ENCODE peak calls at places on chromosomes 12 and 14, in ten cellular contexts. U is colonic mucosa, L is suprapubic skin, D is psoas muscle, E is spleen, R is Peyer's patch, A is choroid plexus epithelial cell, T is cardiac muscle cell, K is hepatocyte, Y is PC-9. F is an unnamed sample.

GRCh38 chr14:74516451-74517155 is 23.0 kb downstream of the ISCA2 start:
- DNase-seq in R (no peak), A (peak; percentile 24), K (peak; percentile 50), U (no peak), T (no peak), D (no peak), E (peak; percentile 75), Y (no peak), L (no peak), F (peak; percentile 78)

GRCh38 chr14:48127674-48128073 is 452.3 kb upstream of the MDGA2 start:
- DNase-seq in R (no peak), K (no peak), T (no peak), L (no peak), U (no peak), D (no peak), E (no peak), Y (no peak), A (no peak), F (no peak)

GRCh38 chr14:95242870-95243269 is 76.8 kb downstream of the CLMN start:
- DNase-seq in K (no peak), A (no peak), Y (no peak), D (no peak), T (no peak), E (no peak), R (no peak), L (no peak), U (no peak), F (no peak)

GRCh38 chr14:39268393-39268792 is 34.7 kb downstream of the MIA2 start:
- DNase-seq in R (no peak), T (peak; percentile 22), Y (no peak), D (no peak), L (no peak), A (peak; percentile 28), E (no peak), K (peak; percentile 10), U (no peak), F (peak; percentile 37)

GRCh38 chr14:91387996-91388395 is 29.6 kb downstream of the CCDC88C start:
- DNase-seq in A (no peak), T (no peak), U (no peak), L (no peak), R (no peak), E (no peak), Y (no peak), K (no peak), D (no peak), F (no peak)

GRCh38 chr12:132116709-132117557 is 27.2 kb downstream of the DDX51 start:
- DNase-seq in A (no peak), D (no peak), K (no peak), T (no peak), E (no peak), Y (no peak), U (no peak), R (no peak), L (peak; percentile 50), F (no peak)

GRCh38 chr12:93587601-93588000 is 15.1 kb downstream of the SOCS2 start:
- DNase-seq in A (no peak), L (no peak), T (no peak), E (no peak), K (no peak), D (no peak), Y (no peak), U (no peak), R (no peak), F (no peak)

GRCh38 chr12:14961466-14962155 is at the start of gene ARHGDIB:
- DNase-seq in T (peak; percentile 72), A (peak; percentile 34), D (no peak), R (peak; percentile 90), U (peak; percentile 39), L (no peak), Y (peak; percentile 83), E (peak; percentile 89), K (no peak), F (no peak)

GRCh38 chr12:48019639-48020265 is 15.5 kb upstream of the COL2A1 start:
- DNase-seq in A (no peak), Y (no peak), D (no peak), U (no peak), T (no peak), E (no peak), L (no peak), K (no peak), R (no peak), F (no peak)

GRCh38 chr14:105118646-105119409 is 49.7 kb downstream of the JAG2 start:
- DNase-seq in E (no peak), A (no peak), L (peak; percentile 59), Y (peak; percentile 86), T (no peak), U (no peak), K (peak; percentile 41), D (no peak), R (no peak), F (no peak)

GRCh38 chr14:70780396-70781075 is 28.8 kb downstream of the MAP3K9 start:
- DNase-seq in K (no peak), E (peak; percentile 85), T (no peak), R (peak; percentile 85), L (no peak), D (no peak), Y (no peak), U (peak; percentile 22), A (no peak), F (no peak)

GRCh38 chr12:52203126-52203921 is 11.5 kb upstream of the KRT80 start:
- DNase-seq in E (peak; percentile 78), Y (peak; percentile 77), D (peak; percentile 56), L (peak; percentile 90), T (peak; percentile 75), U (no peak), K (peak; percentile 73), R (peak; percentile 82), A (no peak), F (no peak)

GRCh38 chr12:99004799-99005474 is 359.8 kb downstream of the APAF1 start:
- DNase-seq in L (no peak), K (no peak), Y (no peak), U (no peak), R (no peak), T (no peak), E (no peak), D (no peak), A (no peak), F (no peak)

GRCh38 chr14:101456246-101457159 is 104.8 kb upstream of the DIO3 start:
- DNase-seq in E (peak; percentile 31), T (no peak), Y (no peak), U (no peak), K (no peak), R (peak; percentile 24), D (no peak), A (no peak), L (no peak), F (no peak)

GRCh38 chr14:101458536-101459391 is 102.5 kb upstream of the DIO3 start:
- DNase-seq in U (no peak), T (no peak), D (no peak), A (no peak), L (no peak), R (peak; percentile 38), K (peak; percentile 52), Y (no peak), E (peak; percentile 54), F (no peak)

GRCh38 chr14:101459392-101459900 is 101.8 kb upstream of the DIO3 start:
- DNase-seq in D (no peak), T (no peak), E (peak; percentile 63), A (no peak), L (no peak), R (no peak), Y (no peak), K (no peak), U (no peak), F (no peak)

GRCh38 chr14:101457177-101457935 is 103.9 kb upstream of the DIO3 start:
- DNase-seq in L (no peak), A (no peak), Y (no peak), T (no peak), D (no peak), K (no peak), U (no peak), R (peak; percentile 26), E (peak; percentile 48), F (no peak)

DNA sequence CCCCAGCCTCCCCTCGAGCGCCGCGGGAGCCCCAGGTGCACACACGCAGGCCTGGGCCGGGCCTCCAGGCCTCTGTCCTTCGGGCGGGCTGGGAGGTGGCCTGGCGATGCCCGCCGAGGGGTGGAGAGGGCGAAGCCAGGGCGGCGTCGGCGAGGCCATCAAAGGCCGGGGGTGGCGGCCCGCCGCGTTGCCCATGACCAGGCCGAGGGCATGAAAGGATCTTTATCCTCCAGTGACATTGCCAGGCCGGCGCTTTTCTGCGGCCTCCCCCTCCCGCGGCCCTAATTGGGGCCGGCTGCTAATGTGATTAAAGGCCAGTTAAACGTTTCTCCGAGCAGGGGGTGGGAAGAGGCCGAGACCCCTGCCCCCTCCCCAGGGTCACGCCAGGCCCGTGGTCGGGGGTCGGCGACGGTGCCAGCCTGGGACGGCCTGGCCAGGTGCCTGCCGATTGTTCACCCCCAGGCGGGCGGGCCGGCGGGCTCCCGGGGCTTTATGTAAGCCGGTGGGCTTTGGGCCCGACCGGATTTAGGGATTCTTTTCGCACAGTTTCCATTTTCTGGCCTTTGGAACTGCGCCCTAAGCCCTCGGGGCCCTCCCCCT is 103.3 kb upstream of the DIO3 start:
- DNase-seq in D (no peak), E (peak; percentile 66), A (no peak), T (no peak), U (no peak), K (no peak), L (no peak), Y (no peak), R (peak; percentile 26), F (no peak)
- H3K4me3 ChIP-seq in D (no peak overlapping the region), E (no peak overlapping the region), A (no peak overlapping the region), T (no peak overlapping the region), U (no peak overlapping the region), K (no peak overlapping the region), L (peak overlapping the region; percentile 24), Y (no peak overlapping the region), R (no peak overlapping the region), F (no peak overlapping the region)

GRCh38 chr12:27781680-27782079 is 1.6 kb upstream of the MANSC4 start:
- DNase-seq in R (no peak), U (no peak), E (no peak), A (peak; percentile 49), T (peak; percentile 69), D (no peak), K (no peak), L (no peak), Y (no peak), F (peak; percentile 40)
- H3K4me3 ChIP-seq in R (peak overlapping the region; percentile 89), U (peak overlapping the region; percentile 78), E (no peak overlapping the region), A (peak overlapping the region; percentile 75), T (peak overlapping the region; percentile 57), D (peak overlapping the region; percentile 82), K (no peak overlapping the region), L (peak overlapping the region; percentile 73), Y (peak overlapping the region; percentile 74), F (peak overlapping the region; percentile 85)

GRCh38 chr12:11651377-11651776 is 1.9 kb downstream of the ETV6 start:
- DNase-seq in T (no peak), D (no peak), A (no peak), Y (no peak), R (no peak), U (no peak), L (no peak), K (no peak), E (no peak), F (no peak)
- H3K4me3 ChIP-seq in T (peak overlapping the region; percentile 99), D (peak overlapping the region; percentile 89), A (peak overlapping the region; percentile 81), Y (peak overlapping the region; percentile 85), R (peak overlapping the region; percentile 94), U (peak overlapping the region; percentile 67), L (peak overlapping the region; percentile 88), K (peak overlapping the region; percentile 81), E (peak overlapping the region; percentile 80), F (peak overlapping the region; percentile 83)

DNA sequence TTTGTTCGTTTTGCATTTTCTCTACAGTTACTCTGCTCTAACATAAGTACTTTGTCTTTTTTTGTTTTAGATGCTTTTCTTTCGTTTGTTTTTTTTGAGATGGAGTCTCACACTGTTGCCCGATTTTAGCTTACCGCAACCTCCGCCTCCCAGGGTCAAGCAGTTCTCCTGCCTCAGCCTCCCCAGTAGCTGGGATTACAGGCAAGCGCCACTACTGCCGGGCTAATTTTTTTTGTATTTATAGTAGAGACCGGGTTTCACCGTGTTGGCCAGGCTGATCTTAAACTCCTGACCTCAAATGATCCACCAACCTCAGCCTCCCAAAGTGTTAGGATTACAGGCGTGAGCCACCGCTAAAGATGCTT is 2.7 kb downstream of the DIP2B start:
- DNase-seq in E (no peak), D (no peak), A (no peak), R (no peak), T (no peak), L (no peak), U (no peak), K (no peak), Y (no peak), F (no peak)
- H3K4me3 ChIP-seq in E (no peak overlapping the region), D (peak overlapping the region; percentile 98), A (no peak overlapping the region), R (no peak overlapping the region), T (no peak overlapping the region), L (peak overlapping the region; percentile 96), U (no peak overlapping the region), K (no peak overlapping the region), Y (peak overlapping the region; percentile 96), F (no peak overlapping the region)

F was measured in adipocyte.